ENCODE peak calls at places on chromosomes 12 and 14, in eight cellular contexts. One of them, this sample, is unnamed.
A peak's percentile ranks its signal among the peaks of the same experiment; 100 is the strongest.

GRCh38 chr12:31476437-31476836 is 114.5 kb downstream of the DENND5B start:
- DNase-seq in prostate gland: no peak
- DNase-seq in HEK293T: no peak
- DNase-seq in ELF-1: no peak
- DNase-seq in activated T-cell treated with anti-CD3 and anti-CD28 coated beads for 1 hour: no peak
- DNase-seq in stimulated activated naive CD4-positive, alpha-beta T cell treated with Interleukin-2 at 50 U/mL for 16 hours: no peak
- DNase-seq in CD4-positive, CD25-positive, alpha-beta regulatory T cell: no peak
- DNase-seq in hypothalamus: no peak
- DNase-seq in this sample: no peak

GRCh38 chr12:27870939-27871338 is 90.9 kb upstream of the MANSC4 start:
- DNase-seq in prostate gland: no peak
- DNase-seq in activated T-cell treated with anti-CD3 and anti-CD28 coated beads for 1 hour: no peak
- DNase-seq in stimulated activated naive CD4-positive, alpha-beta T cell treated with Interleukin-2 at 50 U/mL for 16 hours: no peak
- DNase-seq in hypothalamus: no peak
- DNase-seq in ELF-1: no peak
- DNase-seq in HEK293T: no peak
- DNase-seq in CD4-positive, CD25-positive, alpha-beta regulatory T cell: no peak
- DNase-seq in this sample: no peak

GRCh38 chr14:95303552-95303951 is 16.2 kb downstream of the CLMN start:
- DNase-seq in CD4-positive, CD25-positive, alpha-beta regulatory T cell: no peak
- DNase-seq in prostate gland: no peak
- DNase-seq in hypothalamus: no peak
- DNase-seq in stimulated activated naive CD4-positive, alpha-beta T cell treated with Interleukin-2 at 50 U/mL for 16 hours: no peak
- DNase-seq in ELF-1: no peak
- DNase-seq in activated T-cell treated with anti-CD3 and anti-CD28 coated beads for 1 hour: no peak
- DNase-seq in HEK293T: no peak
- DNase-seq in this sample: peak; percentile 35

GRCh38 chr14:51680031-51680430 is 28.3 kb downstream of the FRMD6 start:
- DNase-seq in hypothalamus: no peak
- DNase-seq in activated T-cell treated with anti-CD3 and anti-CD28 coated beads for 1 hour: no peak
- DNase-seq in ELF-1: peak; percentile 19
- DNase-seq in CD4-positive, CD25-positive, alpha-beta regulatory T cell: no peak
- DNase-seq in stimulated activated naive CD4-positive, alpha-beta T cell treated with Interleukin-2 at 50 U/mL for 16 hours: no peak
- DNase-seq in prostate gland: no peak
- DNase-seq in HEK293T: peak; percentile 11
- DNase-seq in this sample: no peak

GRCh38 chr14:78848234-78848820 is 678.2 kb downstream of the NRXN3 start:
- DNase-seq in CD4-positive, CD25-positive, alpha-beta regulatory T cell: peak; percentile 1
- DNase-seq in stimulated activated naive CD4-positive, alpha-beta T cell treated with Interleukin-2 at 50 U/mL for 16 hours: no peak
- DNase-seq in HEK293T: peak; percentile 50
- DNase-seq in ELF-1: peak; percentile 64
- DNase-seq in activated T-cell treated with anti-CD3 and anti-CD28 coated beads for 1 hour: no peak
- DNase-seq in hypothalamus: no peak
- DNase-seq in prostate gland: peak; percentile 19
- DNase-seq in this sample: peak; percentile 60

GRCh38 chr14:44759263-44759662 is 202.5 kb downstream of the KLHL28 start:
- DNase-seq in stimulated activated naive CD4-positive, alpha-beta T cell treated with Interleukin-2 at 50 U/mL for 16 hours: no peak
- DNase-seq in CD4-positive, CD25-positive, alpha-beta regulatory T cell: no peak
- DNase-seq in ELF-1: no peak
- DNase-seq in prostate gland: no peak
- DNase-seq in hypothalamus: no peak
- DNase-seq in HEK293T: no peak
- DNase-seq in activated T-cell treated with anti-CD3 and anti-CD28 coated beads for 1 hour: no peak
- DNase-seq in this sample: no peak

GRCh38 chr12:5138845-5139244 is 95.2 kb downstream of the KCNA5 start:
- DNase-seq in ELF-1: no peak
- DNase-seq in hypothalamus: no peak
- DNase-seq in activated T-cell treated with anti-CD3 and anti-CD28 coated beads for 1 hour: no peak
- DNase-seq in HEK293T: no peak
- DNase-seq in prostate gland: no peak
- DNase-seq in stimulated activated naive CD4-positive, alpha-beta T cell treated with Interleukin-2 at 50 U/mL for 16 hours: no peak
- DNase-seq in CD4-positive, CD25-positive, alpha-beta regulatory T cell: no peak
- DNase-seq in this sample: no peak

GRCh38 chr12:124420972-124421674 is 126.2 kb downstream of the RFLNA start:
- DNase-seq in hypothalamus: no peak
- DNase-seq in activated T-cell treated with anti-CD3 and anti-CD28 coated beads for 1 hour: no peak
- DNase-seq in prostate gland: no peak
- DNase-seq in ELF-1: no peak
- DNase-seq in stimulated activated naive CD4-positive, alpha-beta T cell treated with Interleukin-2 at 50 U/mL for 16 hours: no peak
- DNase-seq in CD4-positive, CD25-positive, alpha-beta regulatory T cell: no peak
- DNase-seq in HEK293T: no peak
- DNase-seq in this sample: peak; percentile 50

GRCh38 chr12:40969796-40970195 is 218.3 kb upstream of the PDZRN4 start:
- DNase-seq in hypothalamus: no peak
- DNase-seq in HEK293T: no peak
- DNase-seq in activated T-cell treated with anti-CD3 and anti-CD28 coated beads for 1 hour: no peak
- DNase-seq in stimulated activated naive CD4-positive, alpha-beta T cell treated with Interleukin-2 at 50 U/mL for 16 hours: no peak
- DNase-seq in prostate gland: no peak
- DNase-seq in CD4-positive, CD25-positive, alpha-beta regulatory T cell: no peak
- DNase-seq in ELF-1: no peak
- DNase-seq in this sample: no peak

GRCh38 chr14:89382487-89383170 is 34.4 kb downstream of the FOXN3 start:
- DNase-seq in HEK293T: no peak
- DNase-seq in activated T-cell treated with anti-CD3 and anti-CD28 coated beads for 1 hour: no peak
- DNase-seq in stimulated activated naive CD4-positive, alpha-beta T cell treated with Interleukin-2 at 50 U/mL for 16 hours: no peak
- DNase-seq in CD4-positive, CD25-positive, alpha-beta regulatory T cell: no peak
- DNase-seq in prostate gland: no peak
- DNase-seq in hypothalamus: no peak
- DNase-seq in ELF-1: no peak
- DNase-seq in this sample: no peak